ENCODE peak calls at places on chromosomes 4 and X, in seven cellular contexts. P is CD8-positive, alpha-beta T cell; S is A673; F is dorsolateral prefrontal cortex; W is effector memory CD4-positive, alpha-beta T cell; G is uterus; B is tibial nerve. A is an unnamed sample.

GRCh38 chrX:45515262-45516215 is 314.9 kb upstream of the DIPK2B start:
- DNase-seq in P (no peak), S (peak), F (peak), W (no peak), G (peak), B (peak), A (peak)

GRCh38 chrX:136291824-136292223 is 8.9 kb upstream of the ADGRG4 start:
- DNase-seq in P (no peak), S (no peak), F (no peak), W (no peak), G (no peak), B (no peak), A (no peak)

GRCh38 chr4:183848762-183849161 is 56.3 kb upstream of the STOX2 start:
- DNase-seq in P (no peak), S (no peak), F (no peak), W (no peak), G (no peak), B (no peak), A (no peak)

GRCh38 chr4:141002323-141002805 is 130.9 kb downstream of the RNF150 start:
- DNase-seq in P (no peak), S (no peak), F (no peak), W (no peak), G (no peak), B (no peak), A (no peak)

GRCh38 chr4:73161527-73162185 is 92.1 kb upstream of the COX18 start:
- DNase-seq in P (no peak), S (no peak), F (no peak), W (no peak), G (no peak), B (no peak), A (no peak)

GRCh38 chr4:77617203-77617602 is 11.6 kb downstream of the CXCL13 start:
- DNase-seq in P (no peak), S (peak), F (no peak), W (no peak), G (no peak), B (no peak), A (no peak)

GRCh38 chrX:66728818-66729271 is 90.0 kb upstream of the EDA2R start:
- DNase-seq in P (peak), S (peak), F (peak), W (peak), G (peak), B (peak), A (peak)

GRCh38 chr4:17578482-17578891 is 1.5 kb downstream of the LAP3 start:
- DNase-seq in P (no peak), S (no peak), F (no peak), W (no peak), G (no peak), B (peak), A (no peak)

GRCh38 chr4:1406416-1406945 is at the start of gene NKX1-1:
- DNase-seq in P (no peak), S (no peak), F (no peak), W (no peak), G (no peak), B (no peak), A (no peak)

GRCh38 chr4:69748176-69748575 is 12.2 kb downstream of the SULT1B1 start:
- DNase-seq in P (no peak), S (no peak), F (no peak), W (no peak), G (no peak), B (no peak), A (no peak)

GRCh38 chrX:132382068-132382467 is 106.8 kb downstream of the MBNL3 start:
- DNase-seq in P (no peak), S (no peak), F (no peak), W (no peak), G (no peak), B (no peak), A (no peak)

GRCh38 chrX:138748480-138748879 is 37.0 kb upstream of the FGF13 start:
- DNase-seq in P (no peak), S (peak), F (no peak), W (no peak), G (no peak), B (no peak), A (no peak)

GRCh38 chrX:109920325-109920724 is 82.6 kb upstream of the TMEM164 start:
- DNase-seq in P (no peak), S (no peak), F (no peak), W (no peak), G (no peak), B (no peak), A (no peak)

GRCh38 chr4:37760840-37761239 is 65.6 kb upstream of the PGM2 start:
- DNase-seq in P (no peak), S (no peak), F (no peak), W (no peak), G (peak), B (no peak), A (no peak)

GRCh38 chr4:101337688-101338087 is 9.6 kb downstream of the PPP3CA start:
- DNase-seq in P (no peak), S (peak), F (no peak), W (no peak), G (no peak), B (no peak), A (no peak)

GRCh38 chrX:41382699-41383645 is 49.0 kb downstream of the DDX3X start:
- DNase-seq in P (no peak), S (no peak), F (no peak), W (peak), G (no peak), B (no peak), A (no peak)

GRCh38 chr4:185307136-185307950 is 88.4 kb downstream of the LRP2BP start:
- DNase-seq in P (no peak), S (no peak), F (no peak), W (no peak), G (no peak), B (no peak), A (no peak)

GRCh38 chr4:25146076-25146475 is 14.2 kb downstream of the SEPSECS start:
- DNase-seq in P (no peak), S (no peak), F (no peak), W (no peak), G (no peak), B (no peak), A (no peak)

GRCh38 chrX:142977128-142977914 is 48.4 kb upstream of the SPANXN4 start:
- DNase-seq in P (no peak), S (no peak), F (no peak), W (no peak), G (no peak), B (no peak), A (no peak)

GRCh38 chrX:55451990-55452824 is at the start of gene MAGEH1:
- DNase-seq in P (peak), S (peak), F (peak), W (peak), G (peak), B (peak), A (peak)

GRCh38 chrX:81336455-81337144 is 134.7 kb downstream of the SH3BGRL start:
- DNase-seq in P (no peak), S (no peak), F (no peak), W (no peak), G (no peak), B (no peak), A (no peak)

GRCh38 chrX:13898084-13898483 is 81.2 kb upstream of the GPM6B start:
- DNase-seq in P (no peak), S (peak), F (no peak), W (no peak), G (no peak), B (peak), A (peak)

GRCh38 chr4:99507762-99508161 is 3.1 kb upstream of the C4orf17 start:
- DNase-seq in P (peak), S (no peak), F (no peak), W (no peak), G (no peak), B (no peak), A (no peak)

GRCh38 chrX:84118769-84119168 is 69.2 kb downstream of the RPS6KA6 start:
- DNase-seq in P (no peak), S (no peak), F (no peak), W (no peak), G (no peak), B (no peak), A (no peak)
- H3K27ac ChIP-seq in P (no peak), S (no peak), F (no peak), W (no peak), G (no peak), B (no peak), A (no peak)

GRCh38 chr4:121696641-121697461 is at the start of gene ANXA5:
- DNase-seq in P (peak), S (peak), F (peak), W (peak), G (peak), B (peak), A (peak)

GRCh38 chr4:121698119-121698732 is 1.4 kb upstream of the ANXA5 start:
- DNase-seq in P (no peak), S (no peak), F (peak), W (no peak), G (peak), B (peak), A (no peak)

GRCh38 chr4:121696140-121696640 is 590 bp downstream of the ANXA5 start:
- DNase-seq in P (peak), S (peak), F (peak), W (peak), G (peak), B (peak), A (peak)

GRCh38 chr4:121701263-121701662 is 4.5 kb upstream of the ANXA5 start:
- DNase-seq in P (no peak), S (no peak), F (no peak), W (no peak), G (no peak), B (no peak), A (no peak)

DNA sequence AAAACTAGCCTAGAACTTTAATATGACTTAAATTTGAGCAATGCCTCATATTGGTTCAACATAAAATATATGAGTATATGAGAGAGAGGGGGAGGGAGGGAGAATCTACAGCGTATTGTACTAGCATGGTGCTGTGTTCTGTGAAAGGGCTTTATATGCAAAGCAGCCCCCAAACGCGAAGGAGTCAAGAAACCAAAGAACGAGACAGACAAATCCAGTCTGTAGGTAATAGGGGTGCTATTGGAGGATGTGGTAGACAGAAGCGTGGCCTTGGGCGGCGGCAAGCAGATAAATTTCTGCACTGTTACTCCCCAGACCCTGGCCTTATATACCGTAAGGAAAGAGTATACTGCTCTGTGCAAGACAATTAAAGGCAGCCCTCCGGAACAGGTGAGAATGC is 846 bp upstream of the ANXA5 start:
- DNase-seq in P (no peak), S (no peak), F (no peak), W (no peak), G (no peak), B (no peak), A (no peak)
- H3K27ac ChIP-seq in P (peak), S (peak), F (peak), W (no peak), G (peak), B (peak), A (peak)

DNA sequence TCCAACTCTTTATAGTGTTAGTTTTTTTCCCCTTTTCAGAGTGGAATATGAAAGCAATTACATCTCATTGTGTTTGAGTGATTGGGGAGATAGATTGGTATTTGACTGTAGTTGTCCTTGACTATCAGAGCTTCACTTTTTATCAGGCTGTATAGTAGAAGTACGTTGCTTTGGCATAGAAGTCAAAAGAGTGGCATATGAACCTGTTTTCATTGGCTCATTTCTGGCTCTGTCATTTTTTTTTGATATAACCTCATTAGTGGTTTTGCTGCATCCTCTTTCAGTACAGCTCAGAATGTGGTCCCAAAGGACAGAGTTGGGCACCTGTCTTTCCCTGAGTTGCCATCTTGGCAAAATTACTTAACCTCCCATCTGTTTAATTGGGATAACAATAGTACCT is 1.4 kb downstream of the TMA16 start:
- DNase-seq in P (no peak), S (peak), F (no peak), W (no peak), G (no peak), B (no peak), A (no peak)
- H3K27ac ChIP-seq in P (no peak), S (peak), F (no peak), W (no peak), G (no peak), B (peak), A (no peak)

GRCh38 chr4:153107246-153107645 is 97.0 kb upstream of the TRIM2 start:
- DNase-seq in P (no peak), S (no peak), F (no peak), W (no peak), G (no peak), B (no peak), A (no peak)
- H3K27ac ChIP-seq in P (no peak), S (no peak), F (no peak), W (no peak), G (no peak), B (no peak), A (no peak)

GRCh38 chrX:105461013-105461412 is 240.5 kb upstream of the TEX13A start:
- DNase-seq in P (no peak), S (no peak), F (no peak), W (no peak), G (no peak), B (no peak), A (no peak)
- H3K27ac ChIP-seq in P (no peak), S (no peak), F (no peak), W (no peak), G (no peak), B (no peak), A (no peak)

GRCh38 chr4:187383181-187383580 is 612.4 kb upstream of the ZFP42 start:
- DNase-seq in P (no peak), S (no peak), F (no peak), W (no peak), G (no peak), B (no peak), A (no peak)
- H3K27ac ChIP-seq in P (no peak), S (no peak), F (no peak), W (no peak), G (no peak), B (no peak), A (no peak)